ENCODE peak calls at places on chromosomes 7 and 10, in six cellular contexts. G, Z, B, L, E and F are unnamed samples.
A peak's percentile ranks its signal among the peaks of the same experiment; 100 is the strongest.

GRCh38 chr7:112594397-112594796 is 113.6 kb downstream of the LSMEM1 start:
- DNase-seq in G (no peak), E (no peak), Z (no peak), B (no peak), L (no peak), F (no peak)

GRCh38 chr10:87093461-87094372 is 926 bp downstream of the GLUD1 start:
- DNase-seq in G (peak; percentile 95), B (peak; percentile 77), E (peak; percentile 53), Z (peak; percentile 60), L (peak; percentile 48), F (peak; percentile 53)

GRCh38 chr10:2813277-2813676 is 254.1 kb upstream of the PFKP start:
- DNase-seq in Z (no peak), E (no peak), B (no peak), L (no peak), G (no peak), F (no peak)

GRCh38 chr7:131080754-131081153 is 246.9 kb upstream of the MKLN1 start:
- DNase-seq in E (no peak), G (no peak), B (no peak), Z (no peak), L (no peak), F (no peak)

GRCh38 chr10:68992721-68993440 is 4.3 kb downstream of the KIFBP start:
- DNase-seq in L (no peak), G (no peak), B (peak; percentile 62), E (peak; percentile 68), Z (peak; percentile 55), F (peak; percentile 34)

GRCh38 chr7:1818581-1819200 is 148.6 kb downstream of the ELFN1 start:
- DNase-seq in L (no peak), G (peak; percentile 56), B (no peak), E (no peak), Z (no peak), F (no peak)

GRCh38 chr7:75847707-75848106 is 31.1 kb upstream of the RHBDD2 start:
- DNase-seq in L (no peak), B (no peak), G (no peak), E (no peak), Z (peak; percentile 14), F (no peak)

GRCh38 chr10:5478694-5479305 is 20.6 kb downstream of the CALML5 start:
- DNase-seq in L (no peak), E (no peak), B (no peak), G (peak; percentile 70), Z (no peak), F (no peak)

GRCh38 chr10:10642741-10643280 is 374.9 kb upstream of the CELF2 start:
- DNase-seq in B (peak; percentile 86), Z (peak; percentile 41), E (peak; percentile 83), G (no peak), L (no peak), F (no peak)

GRCh38 chr7:46844486-46844885 is 737.4 kb downstream of the TNS3 start:
- DNase-seq in B (no peak), L (no peak), E (no peak), Z (no peak), G (no peak), F (no peak)

GRCh38 chr7:16697507-16698199 is 51.7 kb downstream of the BZW2 start:
- DNase-seq in L (no peak), E (no peak), Z (no peak), G (no peak), B (no peak), F (no peak)

GRCh38 chr7:127946847-127947246 is 84.4 kb downstream of the LRRC4 start:
- DNase-seq in E (no peak), G (no peak), L (no peak), Z (no peak), B (no peak), F (no peak)

GRCh38 chr7:158256091-158256816 is 331.4 kb downstream of the PTPRN2 start:
- DNase-seq in G (no peak), Z (no peak), E (no peak), B (no peak), L (no peak), F (no peak)

GRCh38 chr7:45923290-45923689 is 2.2 kb upstream of the IGFBP3 start:
- DNase-seq in Z (peak; percentile 43), L (peak; percentile 81), G (peak; percentile 95), E (peak; percentile 66), B (peak; percentile 75), F (no peak)

GRCh38 chr10:24951201-24952145 is 933 bp downstream of the PRTFDC1 start:
- DNase-seq in E (peak; percentile 38), B (peak; percentile 51), G (no peak), L (peak; percentile 46), Z (no peak), F (no peak)

GRCh38 chr10:83459124-83459523 is 680.2 kb upstream of the GHITM start:
- DNase-seq in E (no peak), Z (no peak), L (no peak), B (no peak), G (no peak), F (no peak)

GRCh38 chr7:116863168-116863670 is 832 bp downstream of the CAPZA2 start:
- DNase-seq in E (no peak), B (peak; percentile 30), Z (peak; percentile 24), L (peak; percentile 31), G (no peak), F (no peak)

GRCh38 chr10:115829501-115830215 is 443.3 kb downstream of the GFRA1 start:
- DNase-seq in E (no peak), B (no peak), L (peak; percentile 4), G (no peak), Z (no peak), F (no peak)

GRCh38 chr10:95356-96115 is 39.7 kb upstream of the ZMYND11 start:
- DNase-seq in G (no peak), Z (no peak), E (no peak), B (no peak), L (no peak), F (no peak)

GRCh38 chr7:142885311-142886230 is at the start of gene TRPV6:
- DNase-seq in L (no peak), G (peak; percentile 89), Z (no peak), B (no peak), E (no peak), F (no peak)

GRCh38 chr10:89395141-89395540 is 2.7 kb downstream of the IFIT1 start:
- DNase-seq in B (no peak), G (no peak), Z (no peak), E (no peak), L (no peak), F (no peak)

GRCh38 chr10:30783939-30784500 is 154.5 kb upstream of the LYZL2 start:
- DNase-seq in Z (peak; percentile 77), L (peak; percentile 43), E (peak; percentile 87), B (peak; percentile 90), G (peak; percentile 96), F (peak; percentile 91)
- TF ChIP-seq POLR2A in Z (no peak), L (no peak), E (no peak), B (no peak), G (no peak), F (no peak)

GRCh38 chr7:102464577-102465280 is at the start of the genes ALKBH4 and LRWD1:
- DNase-seq in E (peak; percentile 91), Z (peak; percentile 94), B (peak; percentile 97), L (peak; percentile 89), G (peak; percentile 98), F (peak; percentile 98)
- TF ChIP-seq POLR2A in E (peak; percentile 33), Z (peak; percentile 60), B (no peak), L (peak; percentile 88), G (no peak), F (peak; percentile 97)

GRCh38 chr7:150737265-150738055 is at the start of gene GIMAP5:
- DNase-seq in Z (no peak), E (no peak), G (no peak), L (no peak), B (no peak), F (no peak)
- TF ChIP-seq POLR2A in Z (peak; percentile 59), E (no peak), G (no peak), L (no peak), B (no peak), F (no peak)

GRCh38 chr7:140654661-140655060 is 14.0 kb upstream of the DENND2A start:
- DNase-seq in G (no peak), Z (no peak), L (no peak), E (no peak), B (no peak), F (no peak)

GRCh38 chr7:140654109-140654387 is 13.4 kb upstream of the DENND2A start:
- DNase-seq in E (no peak), G (no peak), L (no peak), Z (no peak), B (no peak), F (no peak)

GRCh38 chr7:140655511-140656408 is 15.1 kb upstream of the DENND2A start:
- DNase-seq in E (no peak), B (no peak), Z (no peak), G (no peak), L (no peak), F (no peak)

GRCh38 chr7:140650367-140650766 is 9.8 kb upstream of the DENND2A start:
- DNase-seq in E (no peak), L (no peak), Z (no peak), B (no peak), G (no peak), F (no peak)

GRCh38 chr7:140653319-140654108 is 12.9 kb upstream of the DENND2A start:
- DNase-seq in G (no peak), E (peak; percentile 79), Z (peak; percentile 48), L (peak; percentile 73), B (peak; percentile 64), F (peak; percentile 65)
- TF ChIP-seq POLR2A in G (no peak), E (no peak), Z (no peak), L (no peak), B (no peak), F (no peak)

GRCh38 chr7:66099551-66100407 is 14.9 kb upstream of the CRCP start:
- DNase-seq in L (peak; percentile 92), Z (peak; percentile 60), B (peak; percentile 69), E (peak; percentile 80), G (no peak), F (no peak)
- TF ChIP-seq POLR2A in L (peak; percentile 31), Z (peak; percentile 26), B (no peak), E (peak; percentile 48), G (no peak), F (peak; percentile 26)

DNA sequence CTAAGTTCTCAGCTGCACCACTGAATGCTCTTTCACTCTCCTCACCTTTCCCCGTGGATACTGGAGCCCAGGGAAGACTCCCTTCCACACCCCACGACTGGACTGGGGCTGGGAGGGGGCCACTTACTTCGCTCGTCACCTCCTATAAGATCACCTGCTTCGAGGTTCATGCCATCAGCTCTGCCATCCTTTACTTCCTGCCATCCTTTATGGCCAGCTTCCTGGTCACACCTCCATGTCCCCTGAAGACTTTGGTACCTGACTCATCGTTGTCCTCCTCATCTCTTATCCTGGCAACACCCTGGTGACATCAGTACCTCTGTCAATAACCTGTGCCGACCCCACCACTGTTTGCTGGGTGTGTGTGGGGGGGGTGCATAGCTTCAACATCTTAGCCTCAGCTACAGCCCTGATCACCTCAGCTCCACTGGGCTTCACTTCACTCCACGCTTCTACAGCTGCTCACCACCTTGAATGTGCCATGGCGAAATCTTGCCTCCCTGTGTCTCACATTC is 8.7 kb upstream of the VDAC2 start:
- DNase-seq in E (no peak), Z (no peak), G (peak; percentile 39), L (peak; percentile 86), B (no peak), F (no peak)
- TF ChIP-seq POLR2A in E (no peak), Z (no peak), G (no peak), L (no peak), B (no peak), F (no peak)